ENCODE peak calls at places on chromosome 11, in five cellular contexts. E is spleen, L is upper lobe of left lung, C is prostate gland, Z is Peyer's patch. T is an unnamed sample.

GRCh38 chr11:121341609-121342008 is 49.0 kb downstream of the SC5D start:
- DNase-seq in E (no peak), L (no peak), C (no peak), Z (no peak), T (no peak)

GRCh38 chr11:19345848-19346681 is 105.3 kb upstream of the E2F8 start:
- DNase-seq in E (peak; percentile 69), L (peak; percentile 85), C (no peak), Z (no peak), T (no peak)

GRCh38 chr11:72669527-72669926 is 4.7 kb downstream of the PDE2A start:
- DNase-seq in E (no peak), L (no peak), C (no peak), Z (no peak), T (no peak)

GRCh38 chr11:124551987-124552386 is 8.5 kb upstream of the OR8B12 start:
- DNase-seq in E (no peak), L (no peak), C (no peak), Z (no peak), T (no peak)

GRCh38 chr11:108914211-108914610 is 249.3 kb downstream of the DDX10 start:
- DNase-seq in E (no peak), L (no peak), C (no peak), Z (no peak), T (no peak)

GRCh38 chr11:76380161-76380976 is 563 bp downstream of the THAP12 start:
- DNase-seq in E (peak; percentile 91), L (peak; percentile 91), C (peak; percentile 9), Z (no peak), T (peak; percentile 33)

GRCh38 chr11:126375726-126376125 is 20.2 kb downstream of the ST3GAL4 start:
- DNase-seq in E (no peak), L (no peak), C (no peak), Z (no peak), T (no peak)

GRCh38 chr11:75532200-75532972 is 6.6 kb upstream of the GDPD5 start:
- DNase-seq in E (peak; percentile 90), L (no peak), C (peak; percentile 45), Z (peak; percentile 79), T (peak; percentile 76)

GRCh38 chr11:63489879-63490278 is 1.1 kb downstream of the PLAAT5 start:
- DNase-seq in E (no peak), L (no peak), C (no peak), Z (no peak), T (no peak)

GRCh38 chr11:35227551-35228341 is 88.8 kb downstream of the CD44 start:
- DNase-seq in E (no peak), L (no peak), C (no peak), Z (no peak), T (no peak)

GRCh38 chr11:32365192-32365591 is 70.1 kb downstream of the WT1 start:
- DNase-seq in E (no peak), L (no peak), C (no peak), Z (no peak), T (no peak)

GRCh38 chr11:45079943-45080719 is 66.3 kb upstream of the PRDM11 start:
- DNase-seq in E (peak; percentile 91), L (no peak), C (no peak), Z (no peak), T (no peak)

GRCh38 chr11:34475656-34476055 is 36.9 kb downstream of the CAT start:
- DNase-seq in E (no peak), L (no peak), C (no peak), Z (no peak), T (no peak)

GRCh38 chr11:45671246-45672171 is 6.1 kb upstream of the CHST1 start:
- DNase-seq in E (no peak), L (no peak), C (no peak), Z (peak; percentile 27), T (no peak)

GRCh38 chr11:33542921-33543320 is 157.7 kb downstream of the C11orf91 start:
- DNase-seq in E (no peak), L (no peak), C (peak; percentile 8), Z (no peak), T (peak; percentile 38)

GRCh38 chr11:45647329-45647728 is 18.1 kb downstream of the CHST1 start:
- DNase-seq in E (no peak), L (no peak), C (no peak), Z (no peak), T (no peak)

GRCh38 chr11:304915-305833 is 2.4 kb upstream of the IFITM2 start:
- DNase-seq in E (peak; percentile 84), L (no peak), C (peak; percentile 69), Z (no peak), T (peak; percentile 97)
- TF ChIP-seq POLR2A in E (no peak), L (no peak), C (no peak), Z (no peak), T (no peak)

DNA sequence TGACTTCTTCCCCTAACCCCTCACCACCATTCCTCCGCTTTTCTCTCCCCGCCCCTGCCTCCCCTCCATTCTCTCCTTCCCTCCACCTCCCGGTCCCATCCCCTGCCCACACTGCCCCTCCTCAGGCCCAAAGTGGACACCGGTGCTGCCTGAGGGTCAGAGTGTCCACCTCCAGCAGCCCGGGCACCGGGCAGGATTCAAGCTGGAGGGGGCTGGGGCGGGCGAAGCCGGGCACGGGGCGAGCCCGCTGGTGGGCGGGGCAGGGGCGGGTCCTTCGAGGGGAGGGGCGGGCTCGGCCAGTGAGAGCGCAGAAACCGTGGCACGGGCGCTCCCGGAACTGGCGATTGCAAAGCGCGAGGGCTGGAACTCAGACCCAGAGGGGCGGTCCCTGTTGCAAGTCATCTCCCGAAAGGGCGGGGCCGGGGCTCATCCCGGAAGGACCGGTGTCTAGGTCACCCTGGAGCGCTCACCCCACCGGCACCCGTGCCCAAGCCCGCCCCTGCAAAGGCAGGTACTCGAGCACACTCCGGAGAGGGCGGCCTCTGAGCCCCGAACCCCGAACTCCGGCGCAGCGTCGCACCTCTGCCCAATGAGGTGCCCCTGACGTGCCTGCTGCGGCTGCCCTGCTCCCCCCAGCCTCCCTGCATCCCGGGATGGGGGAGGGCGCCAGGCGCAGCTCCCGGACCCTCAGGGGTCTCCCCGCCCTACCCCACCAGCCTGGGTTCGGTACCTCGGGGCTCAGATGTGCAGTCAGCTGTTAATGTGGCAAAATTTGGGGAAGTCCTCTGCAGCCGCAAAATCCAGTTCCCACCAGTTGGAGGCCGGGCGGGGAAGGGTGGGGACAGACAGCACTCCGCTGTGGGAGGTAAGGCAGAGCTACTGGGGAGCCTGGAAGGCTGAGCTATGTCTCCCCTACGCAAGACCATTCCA is 16.5 kb upstream of the CDKN1C start:
- DNase-seq in E (peak; percentile 99), L (peak; percentile 95), C (peak; percentile 98), Z (peak; percentile 99), T (peak; percentile 98)
- TF ChIP-seq POLR2A in E (no peak), L (peak; percentile 44), C (peak; percentile 66), Z (peak; percentile 95), T (peak; percentile 52)

DNA sequence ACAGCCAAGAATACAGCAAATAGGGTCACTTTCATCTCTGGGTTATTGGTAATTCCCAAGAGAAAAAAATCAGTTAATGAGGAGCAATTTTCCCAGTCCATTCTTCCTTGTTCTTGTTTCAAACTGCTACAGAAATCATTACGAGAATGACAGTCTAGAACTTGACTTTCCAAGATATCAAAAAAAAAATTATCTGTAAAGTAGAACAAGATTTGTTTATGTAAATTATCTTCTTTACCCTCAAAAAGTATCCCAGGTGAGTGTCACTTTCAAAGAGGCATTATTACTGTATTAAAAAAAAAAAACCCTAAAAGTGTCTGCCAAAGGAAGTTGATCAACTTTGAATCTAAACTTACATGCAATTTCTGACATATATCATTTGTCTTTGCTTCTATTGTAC is at the start of gene OR5W2:
- DNase-seq in E (no peak), L (no peak), C (no peak), Z (no peak), T (no peak)
- TF ChIP-seq POLR2A in E (no peak), L (no peak), C (no peak), Z (no peak), T (no peak)

DNA sequence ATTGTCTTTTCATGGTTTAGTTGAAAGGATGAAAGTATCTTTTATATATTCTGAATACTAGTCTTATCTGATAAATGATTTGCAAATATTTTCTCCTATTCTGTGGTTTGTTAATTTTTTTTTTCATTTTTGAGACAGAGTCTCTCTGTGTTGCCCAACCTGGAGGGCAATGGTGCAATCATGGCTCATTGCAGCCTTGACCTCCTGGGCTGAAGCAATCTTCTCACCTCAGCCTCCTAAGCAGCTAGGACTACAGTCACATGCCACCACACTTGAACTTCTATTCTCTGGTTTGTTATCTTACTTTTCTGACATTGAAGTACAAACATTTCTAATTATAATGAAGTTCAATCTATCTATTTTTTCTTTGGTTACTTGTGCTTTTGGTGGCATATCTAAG is 30.0 kb upstream of the FAR1 start:
- DNase-seq in E (no peak), L (no peak), C (no peak), Z (no peak), T (no peak)
- TF ChIP-seq POLR2A in E (no peak), L (no peak), C (no peak), Z (no peak), T (no peak)

T was measured in H54.